ENCODE peak calls at places on chromosomes 1 and 21, in eight cellular contexts. One of them, this sample, is unnamed.

GRCh38 chr1:214164157-214164556 is 116.8 kb upstream of the SMYD2 start:
- DNase-seq in astrocyte of the cerebellum: no peak
- DNase-seq in stimulated activated CD4-positive, alpha-beta T cell treated with anti-CD3 and anti-CD28 coated beads, Interleukin-2, amount 100 ng/mL, for 24 hours: no peak
- DNase-seq in EL: no peak
- DNase-seq in SK-N-DZ: no peak
- DNase-seq in progenitor cell of endocrine pancreas: no peak
- DNase-seq in NCI-H1105 treated with DMSO at 0.1 percent for 48 hours: no peak
- DNase-seq in amniotic epithelial cell: no peak
- DNase-seq in this sample: no peak

GRCh38 chr1:2829846-2830615 is 28.5 kb upstream of the TTC34 start:
- DNase-seq in astrocyte of the cerebellum: no peak
- DNase-seq in stimulated activated CD4-positive, alpha-beta T cell treated with anti-CD3 and anti-CD28 coated beads, Interleukin-2, amount 100 ng/mL, for 24 hours: no peak
- DNase-seq in EL: no peak
- DNase-seq in SK-N-DZ: no peak
- DNase-seq in progenitor cell of endocrine pancreas: no peak
- DNase-seq in NCI-H1105 treated with DMSO at 0.1 percent for 48 hours: no peak
- DNase-seq in amniotic epithelial cell: no peak
- DNase-seq in this sample: no peak

GRCh38 chr1:240804475-240804874 is 192.5 kb upstream of the GREM2 start:
- DNase-seq in astrocyte of the cerebellum: peak; percentile 26
- DNase-seq in stimulated activated CD4-positive, alpha-beta T cell treated with anti-CD3 and anti-CD28 coated beads, Interleukin-2, amount 100 ng/mL, for 24 hours: no peak
- DNase-seq in EL: peak; percentile 81
- DNase-seq in SK-N-DZ: no peak
- DNase-seq in progenitor cell of endocrine pancreas: no peak
- DNase-seq in NCI-H1105 treated with DMSO at 0.1 percent for 48 hours: no peak
- DNase-seq in amniotic epithelial cell: peak; percentile 50
- DNase-seq in this sample: no peak

GRCh38 chr21:33866851-33867250 is 48.8 kb downstream of the ATP5PO start:
- DNase-seq in astrocyte of the cerebellum: no peak
- DNase-seq in stimulated activated CD4-positive, alpha-beta T cell treated with anti-CD3 and anti-CD28 coated beads, Interleukin-2, amount 100 ng/mL, for 24 hours: no peak
- DNase-seq in EL: peak; percentile 74
- DNase-seq in SK-N-DZ: no peak
- DNase-seq in progenitor cell of endocrine pancreas: no peak
- DNase-seq in NCI-H1105 treated with DMSO at 0.1 percent for 48 hours: no peak
- DNase-seq in amniotic epithelial cell: peak; percentile 54
- DNase-seq in this sample: no peak

GRCh38 chr1:205237526-205238484 is 10.1 kb downstream of the TMCC2 start:
- DNase-seq in astrocyte of the cerebellum: no peak
- DNase-seq in stimulated activated CD4-positive, alpha-beta T cell treated with anti-CD3 and anti-CD28 coated beads, Interleukin-2, amount 100 ng/mL, for 24 hours: peak; percentile 60
- DNase-seq in EL: no peak
- DNase-seq in SK-N-DZ: no peak
- DNase-seq in progenitor cell of endocrine pancreas: no peak
- DNase-seq in NCI-H1105 treated with DMSO at 0.1 percent for 48 hours: no peak
- DNase-seq in amniotic epithelial cell: no peak
- DNase-seq in this sample: no peak

GRCh38 chr1:61925591-61926298 is 183.5 kb downstream of the PATJ start:
- DNase-seq in astrocyte of the cerebellum: no peak
- DNase-seq in stimulated activated CD4-positive, alpha-beta T cell treated with anti-CD3 and anti-CD28 coated beads, Interleukin-2, amount 100 ng/mL, for 24 hours: no peak
- DNase-seq in EL: no peak
- DNase-seq in SK-N-DZ: no peak
- DNase-seq in progenitor cell of endocrine pancreas: no peak
- DNase-seq in NCI-H1105 treated with DMSO at 0.1 percent for 48 hours: peak; percentile 10
- DNase-seq in amniotic epithelial cell: no peak
- DNase-seq in this sample: no peak

GRCh38 chr1:105678334-105678733 is 1378.1 kb upstream of the PRMT6 start:
- DNase-seq in astrocyte of the cerebellum: no peak
- DNase-seq in stimulated activated CD4-positive, alpha-beta T cell treated with anti-CD3 and anti-CD28 coated beads, Interleukin-2, amount 100 ng/mL, for 24 hours: no peak
- DNase-seq in EL: no peak
- DNase-seq in SK-N-DZ: no peak
- DNase-seq in progenitor cell of endocrine pancreas: no peak
- DNase-seq in NCI-H1105 treated with DMSO at 0.1 percent for 48 hours: no peak
- DNase-seq in amniotic epithelial cell: no peak
- DNase-seq in this sample: no peak

GRCh38 chr1:234676103-234676594 is 66.2 kb upstream of the IRF2BP2 start:
- DNase-seq in astrocyte of the cerebellum: no peak
- DNase-seq in stimulated activated CD4-positive, alpha-beta T cell treated with anti-CD3 and anti-CD28 coated beads, Interleukin-2, amount 100 ng/mL, for 24 hours: peak; percentile 62
- DNase-seq in EL: peak; percentile 76
- DNase-seq in SK-N-DZ: peak; percentile 82
- DNase-seq in progenitor cell of endocrine pancreas: peak; percentile 41
- DNase-seq in NCI-H1105 treated with DMSO at 0.1 percent for 48 hours: no peak
- DNase-seq in amniotic epithelial cell: peak; percentile 79
- DNase-seq in this sample: peak; percentile 17

GRCh38 chr1:200400556-200400955 is 9.3 kb downstream of the ZNF281 start:
- DNase-seq in astrocyte of the cerebellum: no peak
- DNase-seq in stimulated activated CD4-positive, alpha-beta T cell treated with anti-CD3 and anti-CD28 coated beads, Interleukin-2, amount 100 ng/mL, for 24 hours: no peak
- DNase-seq in EL: no peak
- DNase-seq in SK-N-DZ: no peak
- DNase-seq in progenitor cell of endocrine pancreas: no peak
- DNase-seq in NCI-H1105 treated with DMSO at 0.1 percent for 48 hours: no peak
- DNase-seq in amniotic epithelial cell: no peak
- DNase-seq in this sample: no peak

GRCh38 chr1:87853576-87854351 is 525.1 kb downstream of the LMO4 start:
- DNase-seq in astrocyte of the cerebellum: no peak
- DNase-seq in stimulated activated CD4-positive, alpha-beta T cell treated with anti-CD3 and anti-CD28 coated beads, Interleukin-2, amount 100 ng/mL, for 24 hours: no peak
- DNase-seq in EL: no peak
- DNase-seq in SK-N-DZ: no peak
- DNase-seq in progenitor cell of endocrine pancreas: no peak
- DNase-seq in NCI-H1105 treated with DMSO at 0.1 percent for 48 hours: no peak
- DNase-seq in amniotic epithelial cell: peak; percentile 84
- DNase-seq in this sample: no peak

GRCh38 chr1:88867743-88868521 is 23.4 kb downstream of the GTF2B start:
- DNase-seq in astrocyte of the cerebellum: peak; percentile 59
- DNase-seq in stimulated activated CD4-positive, alpha-beta T cell treated with anti-CD3 and anti-CD28 coated beads, Interleukin-2, amount 100 ng/mL, for 24 hours: no peak
- DNase-seq in EL: peak; percentile 37
- DNase-seq in SK-N-DZ: no peak
- DNase-seq in progenitor cell of endocrine pancreas: no peak
- DNase-seq in NCI-H1105 treated with DMSO at 0.1 percent for 48 hours: no peak
- DNase-seq in amniotic epithelial cell: peak; percentile 88
- DNase-seq in this sample: no peak

GRCh38 chr1:236172041-236172579 is 29.8 kb downstream of the GPR137B start:
- DNase-seq in astrocyte of the cerebellum: no peak
- DNase-seq in stimulated activated CD4-positive, alpha-beta T cell treated with anti-CD3 and anti-CD28 coated beads, Interleukin-2, amount 100 ng/mL, for 24 hours: no peak
- DNase-seq in EL: no peak
- DNase-seq in SK-N-DZ: peak; percentile 16
- DNase-seq in progenitor cell of endocrine pancreas: no peak
- DNase-seq in NCI-H1105 treated with DMSO at 0.1 percent for 48 hours: no peak
- DNase-seq in amniotic epithelial cell: no peak
- DNase-seq in this sample: no peak

This sample was measured in NCI-H524 treated with DMSO at 0.1 percent for 48 hours.